ENCODE peak calls at places on chromosomes 12 and 14, in nine cellular contexts. One of them, this sample, is unnamed. For H3K9me3, the result is how much of the 10 kb centered on the place peaks cover.

GRCh38 chr12:117501470-117501869 is 140.0 kb upstream of the NOS1 start:
- DNase-seq in esophagus muscularis mucosa: no peak
- DNase-seq in stomach: peak
- DNase-seq in upper lobe of left lung: peak
- DNase-seq in suprapubic skin: no peak
- DNase-seq in GM12878: no peak
- DNase-seq in H1: no peak
- DNase-seq in transverse colon: peak
- DNase-seq in HCT116: no peak
- DNase-seq in this sample: no peak

GRCh38 chr12:111322336-111323250 is 46.3 kb downstream of the PHETA1 start:
- DNase-seq in esophagus muscularis mucosa: no peak
- DNase-seq in stomach: no peak
- DNase-seq in upper lobe of left lung: no peak
- DNase-seq in suprapubic skin: no peak
- DNase-seq in GM12878: no peak
- DNase-seq in H1: no peak
- DNase-seq in transverse colon: no peak
- DNase-seq in HCT116: no peak
- DNase-seq in this sample: no peak

GRCh38 chr14:66501592-66501991 is 6.4 kb upstream of the GPHN start:
- DNase-seq in esophagus muscularis mucosa: no peak
- DNase-seq in stomach: no peak
- DNase-seq in upper lobe of left lung: no peak
- DNase-seq in suprapubic skin: no peak
- DNase-seq in GM12878: no peak
- DNase-seq in H1: no peak
- DNase-seq in transverse colon: no peak
- DNase-seq in HCT116: no peak
- DNase-seq in this sample: no peak

GRCh38 chr14:104682107-104682593 is 7.3 kb upstream of the INF2 start:
- DNase-seq in esophagus muscularis mucosa: no peak
- DNase-seq in stomach: no peak
- DNase-seq in upper lobe of left lung: no peak
- DNase-seq in suprapubic skin: no peak
- DNase-seq in GM12878: no peak
- DNase-seq in H1: peak
- DNase-seq in transverse colon: no peak
- DNase-seq in HCT116: no peak
- DNase-seq in this sample: no peak

GRCh38 chr14:23537351-23538048 is 14.1 kb downstream of the ZFHX2 start:
- DNase-seq in esophagus muscularis mucosa: no peak
- DNase-seq in stomach: no peak
- DNase-seq in upper lobe of left lung: no peak
- DNase-seq in suprapubic skin: no peak
- DNase-seq in GM12878: no peak
- DNase-seq in H1: peak
- DNase-seq in transverse colon: no peak
- DNase-seq in HCT116: no peak
- DNase-seq in this sample: no peak

GRCh38 chr14:49593016-49593415 is 5.7 kb upstream of the LRR1 start:
- DNase-seq in esophagus muscularis mucosa: no peak
- DNase-seq in stomach: no peak
- DNase-seq in upper lobe of left lung: no peak
- DNase-seq in suprapubic skin: no peak
- DNase-seq in GM12878: no peak
- DNase-seq in H1: no peak
- DNase-seq in transverse colon: no peak
- DNase-seq in HCT116: no peak
- DNase-seq in this sample: no peak

GRCh38 chr12:105235747-105236476 is at the start of gene APPL2:
- DNase-seq in esophagus muscularis mucosa: peak
- DNase-seq in stomach: peak
- DNase-seq in upper lobe of left lung: peak
- DNase-seq in suprapubic skin: peak
- DNase-seq in GM12878: peak
- DNase-seq in H1: no peak
- DNase-seq in transverse colon: peak
- DNase-seq in HCT116: peak
- DNase-seq in this sample: peak

GRCh38 chr12:49568442-49568776 is 467 bp upstream of the MCRS1 start:
- DNase-seq in esophagus muscularis mucosa: no peak
- DNase-seq in stomach: no peak
- DNase-seq in upper lobe of left lung: no peak
- DNase-seq in suprapubic skin: no peak
- DNase-seq in GM12878: no peak
- DNase-seq in H1: no peak
- DNase-seq in transverse colon: no peak
- DNase-seq in HCT116: no peak
- DNase-seq in this sample: no peak

GRCh38 chr14:68814376-68815287 is 21.8 kb upstream of the ZFP36L1 start:
- DNase-seq in esophagus muscularis mucosa: no peak
- DNase-seq in stomach: no peak
- DNase-seq in upper lobe of left lung: no peak
- DNase-seq in suprapubic skin: no peak
- DNase-seq in GM12878: peak
- DNase-seq in H1: no peak
- DNase-seq in transverse colon: peak
- DNase-seq in HCT116: no peak
- DNase-seq in this sample: no peak

GRCh38 chr14:22819191-22819988 is 4.2 kb upstream of the SLC7A7 start:
- DNase-seq in esophagus muscularis mucosa: no peak
- DNase-seq in stomach: peak
- DNase-seq in upper lobe of left lung: peak
- DNase-seq in suprapubic skin: no peak
- DNase-seq in GM12878: no peak
- DNase-seq in H1: no peak
- DNase-seq in transverse colon: peak
- DNase-seq in HCT116: no peak
- DNase-seq in this sample: no peak

GRCh38 chr12:102921240-102921639 is 4.2 kb upstream of the PAH start:
- DNase-seq in esophagus muscularis mucosa: no peak
- DNase-seq in stomach: no peak
- DNase-seq in upper lobe of left lung: no peak
- DNase-seq in suprapubic skin: no peak
- DNase-seq in GM12878: no peak
- DNase-seq in H1: no peak
- DNase-seq in transverse colon: no peak
- DNase-seq in HCT116: no peak
- DNase-seq in this sample: no peak

GRCh38 chr12:108888031-108888430 is 8.1 kb downstream of the DAO start:
- DNase-seq in esophagus muscularis mucosa: no peak
- DNase-seq in stomach: no peak
- DNase-seq in upper lobe of left lung: no peak
- DNase-seq in suprapubic skin: no peak
- DNase-seq in GM12878: no peak
- DNase-seq in H1: no peak
- DNase-seq in transverse colon: no peak
- DNase-seq in HCT116: no peak
- DNase-seq in this sample: no peak

GRCh38 chr12:97005174-97005573 is 98.1 kb downstream of the NEDD1 start:
- DNase-seq in esophagus muscularis mucosa: no peak
- DNase-seq in stomach: no peak
- DNase-seq in upper lobe of left lung: no peak
- DNase-seq in suprapubic skin: no peak
- DNase-seq in GM12878: no peak
- DNase-seq in H1: no peak
- DNase-seq in transverse colon: no peak
- DNase-seq in HCT116: no peak
- DNase-seq in this sample: no peak

GRCh38 chr14:101972126-101972785 is 7.9 kb downstream of the DYNC1H1 start:
- DNase-seq in esophagus muscularis mucosa: peak
- DNase-seq in stomach: peak
- DNase-seq in upper lobe of left lung: peak
- DNase-seq in suprapubic skin: peak
- DNase-seq in GM12878: no peak
- DNase-seq in H1: no peak
- DNase-seq in transverse colon: peak
- DNase-seq in HCT116: peak
- DNase-seq in this sample: peak

GRCh38 chr14:90045608-90046007 is 16.2 kb upstream of the KCNK13 start:
- DNase-seq in esophagus muscularis mucosa: no peak
- DNase-seq in stomach: no peak
- DNase-seq in upper lobe of left lung: no peak
- DNase-seq in suprapubic skin: no peak
- DNase-seq in GM12878: no peak
- DNase-seq in H1: no peak
- DNase-seq in transverse colon: no peak
- DNase-seq in HCT116: no peak
- DNase-seq in this sample: no peak

GRCh38 chr12:39712334-39712733 is 92.7 kb upstream of the ABCD2 start:
- DNase-seq in esophagus muscularis mucosa: no peak
- DNase-seq in stomach: no peak
- DNase-seq in upper lobe of left lung: no peak
- DNase-seq in suprapubic skin: no peak
- DNase-seq in GM12878: no peak
- DNase-seq in H1: no peak
- DNase-seq in transverse colon: no peak
- DNase-seq in HCT116: no peak
- DNase-seq in this sample: no peak

GRCh38 chr12:15118946-15119345 is 102.3 kb downstream of the RERG start:
- DNase-seq in esophagus muscularis mucosa: no peak
- DNase-seq in stomach: no peak
- DNase-seq in upper lobe of left lung: no peak
- DNase-seq in suprapubic skin: no peak
- DNase-seq in GM12878: no peak
- DNase-seq in H1: no peak
- DNase-seq in transverse colon: no peak
- DNase-seq in HCT116: no peak
- DNase-seq in this sample: no peak

DNA sequence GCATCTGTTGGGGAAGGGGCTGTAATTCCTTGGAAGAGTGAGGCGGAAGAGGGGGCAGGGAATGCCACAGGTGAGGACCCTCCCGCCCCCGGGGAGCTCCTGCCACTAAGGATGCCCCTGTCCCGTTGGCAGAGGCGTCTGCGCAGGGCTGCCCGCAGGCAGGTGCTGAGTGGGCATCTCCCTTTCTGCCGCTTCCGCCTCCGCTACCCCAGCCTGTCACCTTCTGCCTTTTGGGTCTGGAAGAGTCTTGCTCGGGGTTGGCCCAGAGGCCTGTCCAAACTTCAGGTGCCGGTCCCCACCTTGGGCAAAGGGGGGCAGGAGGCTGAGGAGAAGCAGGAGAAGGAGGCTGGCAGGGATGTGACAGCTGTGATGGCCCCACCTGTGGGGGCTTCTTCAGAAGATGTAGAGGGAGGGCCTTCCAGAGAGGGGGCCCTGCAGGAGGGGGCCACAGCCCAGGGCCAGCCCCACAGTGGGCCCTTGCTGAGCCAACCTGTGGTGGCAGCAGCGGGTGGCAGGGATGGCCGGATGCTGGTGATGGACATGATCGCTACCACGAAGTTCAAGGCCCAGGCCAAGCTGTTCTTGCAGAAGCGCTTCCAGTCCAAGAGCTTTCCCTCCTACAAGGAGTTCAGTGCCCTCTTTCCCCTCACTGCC is 10.0 kb downstream of the VRTN start:
- DNase-seq in esophagus muscularis mucosa: no peak
- DNase-seq in stomach: no peak
- DNase-seq in upper lobe of left lung: no peak
- DNase-seq in suprapubic skin: no peak
- DNase-seq in GM12878: no peak
- DNase-seq in H1: no peak
- DNase-seq in transverse colon: no peak
- DNase-seq in HCT116: no peak
- DNase-seq in this sample: no peak
- TF ChIP-seq POLR2A in esophagus muscularis mucosa: no peak
- TF ChIP-seq POLR2A in stomach: no peak
- TF ChIP-seq POLR2A in upper lobe of left lung: no peak
- TF ChIP-seq POLR2A in suprapubic skin: no peak
- TF ChIP-seq POLR2A in GM12878: no peak
- TF ChIP-seq POLR2A in H1: no peak
- TF ChIP-seq POLR2A in transverse colon: no peak
- TF ChIP-seq POLR2A in HCT116: no peak
- TF ChIP-seq POLR2A in this sample: no peak

GRCh38 chr12:34600592-34601462 is 578.5 kb downstream of the ALG10 start:
- DNase-seq in esophagus muscularis mucosa: no peak
- DNase-seq in stomach: no peak
- DNase-seq in upper lobe of left lung: no peak
- DNase-seq in suprapubic skin: peak
- DNase-seq in GM12878: no peak
- DNase-seq in H1: no peak
- DNase-seq in transverse colon: no peak
- DNase-seq in HCT116: no peak
- DNase-seq in this sample: no peak
- H3K9me3 ChIP-seq in esophagus muscularis mucosa: under half
- H3K9me3 ChIP-seq in stomach: under half
- H3K9me3 ChIP-seq in upper lobe of left lung: half or more
- H3K9me3 ChIP-seq in suprapubic skin: half or more
- H3K9me3 ChIP-seq in GM12878: under half
- H3K9me3 ChIP-seq in H1: half or more
- H3K9me3 ChIP-seq in transverse colon: under half
- H3K9me3 ChIP-seq in HCT116: under half
- H3K9me3 ChIP-seq in this sample: half or more

DNA sequence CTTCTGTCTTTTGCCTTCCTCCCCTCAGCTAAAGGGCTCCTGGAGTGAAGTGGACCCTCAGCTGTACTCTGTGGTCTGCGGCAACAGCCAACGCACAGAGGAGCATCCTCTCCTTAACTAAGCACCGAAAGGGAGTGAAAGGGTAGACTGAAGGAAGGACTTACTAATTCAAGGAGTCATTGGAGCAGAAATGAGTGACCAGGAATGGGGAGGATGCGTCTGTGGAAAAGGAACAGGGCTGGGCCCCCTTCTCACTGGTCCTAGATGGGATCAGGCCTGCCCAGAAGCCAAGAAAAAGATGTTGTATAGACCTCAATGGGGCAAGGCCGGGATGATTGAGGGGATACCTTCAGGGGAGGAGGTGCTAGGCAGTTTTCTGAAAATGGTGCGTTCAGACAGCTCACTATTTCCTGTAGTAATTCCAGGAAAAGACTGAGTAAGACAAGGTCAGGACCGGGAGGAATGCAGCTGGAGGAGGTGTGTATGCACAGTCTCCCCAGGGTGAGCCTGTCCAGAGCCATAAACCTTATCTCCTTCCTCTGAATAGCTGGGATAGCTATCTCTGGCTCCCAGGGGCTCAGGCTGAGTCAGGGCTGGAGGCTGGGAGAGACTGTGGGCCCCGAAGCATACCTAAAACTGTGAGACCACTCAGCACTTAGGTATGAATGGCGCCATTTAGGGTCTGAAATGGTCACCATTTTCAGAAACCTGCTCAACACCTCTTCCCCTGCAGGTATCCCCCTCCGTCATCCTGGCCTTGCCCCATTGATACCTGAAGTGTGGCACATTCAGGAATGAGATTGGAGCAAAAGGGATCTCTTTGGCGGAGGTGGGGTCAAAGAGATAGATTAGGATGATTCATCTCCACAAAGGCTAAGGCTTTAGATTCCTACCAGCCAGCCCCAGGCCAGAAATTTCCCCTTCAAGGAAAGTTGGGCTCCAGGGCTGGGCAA is 20.2 kb upstream of the KRT8 start:
- DNase-seq in esophagus muscularis mucosa: no peak
- DNase-seq in stomach: no peak
- DNase-seq in upper lobe of left lung: no peak
- DNase-seq in suprapubic skin: no peak
- DNase-seq in GM12878: no peak
- DNase-seq in H1: no peak
- DNase-seq in transverse colon: peak
- DNase-seq in HCT116: peak
- DNase-seq in this sample: no peak
- TF ChIP-seq POLR2AphosphoS5 in esophagus muscularis mucosa: no peak
- TF ChIP-seq POLR2AphosphoS5 in stomach: no peak
- TF ChIP-seq POLR2AphosphoS5 in upper lobe of left lung: no peak
- TF ChIP-seq POLR2AphosphoS5 in suprapubic skin: no peak
- TF ChIP-seq POLR2AphosphoS5 in GM12878: no peak
- TF ChIP-seq POLR2AphosphoS5 in H1: no peak
- TF ChIP-seq POLR2AphosphoS5 in transverse colon: peak
- TF ChIP-seq POLR2AphosphoS5 in HCT116: peak
- TF ChIP-seq POLR2AphosphoS5 in this sample: no peak

GRCh38 chr12:120317258-120318105 is 10.1 kb downstream of the PLA2G1B start:
- DNase-seq in esophagus muscularis mucosa: peak
- DNase-seq in stomach: peak
- DNase-seq in upper lobe of left lung: peak
- DNase-seq in suprapubic skin: peak
- DNase-seq in GM12878: peak
- DNase-seq in H1: peak
- DNase-seq in transverse colon: peak
- DNase-seq in HCT116: peak
- DNase-seq in this sample: peak
- TF ChIP-seq POLR2A in esophagus muscularis mucosa: peak
- TF ChIP-seq POLR2A in stomach: peak
- TF ChIP-seq POLR2A in upper lobe of left lung: no peak
- TF ChIP-seq POLR2A in suprapubic skin: peak
- TF ChIP-seq POLR2A in GM12878: peak
- TF ChIP-seq POLR2A in H1: no peak
- TF ChIP-seq POLR2A in transverse colon: peak
- TF ChIP-seq POLR2A in HCT116: peak
- TF ChIP-seq POLR2A in this sample: peak